ENCODE peak calls at places on chromosomes 11 and 22, in six cellular contexts. R is NCI-H1436; P is SJSA1; T is skeletal muscle cell; A is EL; Z is activated T-helper 1 cell treated with anti-CD3 and anti-CD28 coated beads, Interleukin-2, amount 50 U/mL, for 16 hours. D is an unnamed sample.

GRCh38 chr22:31046591-31047226 is 34.4 kb upstream of the SMTN start:
- DNase-seq in Z (no peak), P (peak; percentile 55), A (no peak), R (no peak), T (no peak), D (peak; percentile 86)

GRCh38 chr11:130555251-130555841 is 106.9 kb downstream of the ADAMTS15 start:
- DNase-seq in R (no peak), A (no peak), Z (no peak), T (no peak), P (no peak), D (no peak)

GRCh38 chr11:129896062-129896461 is 684 bp upstream of the NFRKB start:
- DNase-seq in Z (no peak), T (no peak), A (no peak), P (no peak), R (no peak), D (peak; percentile 84)

GRCh38 chr22:40209945-40210485 is 32.3 kb downstream of the TNRC6B start:
- DNase-seq in T (no peak), P (no peak), A (no peak), R (no peak), Z (no peak), D (no peak)

GRCh38 chr22:49046546-49047305 is 780.9 kb downstream of the BRD1 start:
- DNase-seq in R (peak; percentile 76), T (no peak), Z (no peak), A (no peak), P (no peak), D (no peak)

GRCh38 chr11:116871248-116871647 is 33.8 kb upstream of the APOA1 start:
- DNase-seq in T (peak; percentile 67), P (no peak), A (peak; percentile 88), R (no peak), Z (no peak), D (no peak)

GRCh38 chr11:11813288-11813962 is 28.3 kb upstream of the USP47 start:
- DNase-seq in R (no peak), T (peak; percentile 93), P (no peak), Z (no peak), A (peak; percentile 97), D (no peak)

GRCh38 chr22:38864361-38865191 is 7.4 kb downstream of the CBX6 start:
- DNase-seq in T (no peak), R (no peak), Z (no peak), P (no peak), A (no peak), D (peak; percentile 81)

D was measured in spleen.